ENCODE peak calls at places on chromosomes 1 and 21, in eight cellular contexts. One of them, this sample, is unnamed.

GRCh38 chr1:228544021-228544850 is 57.1 kb downstream of the RNF187 start:
- DNase-seq in mesenchymal stem cell: no peak
- DNase-seq in CD4-positive, alpha-beta memory T cell: no peak
- DNase-seq in PC-9: peak; percentile 91
- DNase-seq in spleen: peak; percentile 22
- DNase-seq in cardiac muscle cell: no peak
- DNase-seq in NT2/D1: no peak
- DNase-seq in OCI-LY7: no peak
- DNase-seq in this sample: no peak

GRCh38 chr1:204110894-204111633 is 38.1 kb downstream of the SOX13 start:
- DNase-seq in cardiac muscle cell: no peak
- DNase-seq in OCI-LY7: no peak
- DNase-seq in CD4-positive, alpha-beta memory T cell: no peak
- DNase-seq in spleen: no peak
- DNase-seq in mesenchymal stem cell: no peak
- DNase-seq in NT2/D1: no peak
- DNase-seq in PC-9: peak; percentile 78
- DNase-seq in this sample: no peak

GRCh38 chr1:18443573-18444520 is 36.9 kb upstream of the KLHDC7A start:
- DNase-seq in CD4-positive, alpha-beta memory T cell: no peak
- DNase-seq in OCI-LY7: no peak
- DNase-seq in mesenchymal stem cell: no peak
- DNase-seq in cardiac muscle cell: no peak
- DNase-seq in spleen: no peak
- DNase-seq in NT2/D1: no peak
- DNase-seq in PC-9: no peak
- DNase-seq in this sample: no peak

GRCh38 chr1:78410643-78411042 is 80.1 kb upstream of the PTGFR start:
- DNase-seq in spleen: no peak
- DNase-seq in NT2/D1: no peak
- DNase-seq in OCI-LY7: no peak
- DNase-seq in CD4-positive, alpha-beta memory T cell: no peak
- DNase-seq in cardiac muscle cell: no peak
- DNase-seq in PC-9: no peak
- DNase-seq in mesenchymal stem cell: no peak
- DNase-seq in this sample: no peak

GRCh38 chr1:58755468-58755872 is 28.4 kb downstream of the JUN start:
- DNase-seq in OCI-LY7: peak; percentile 18
- DNase-seq in NT2/D1: peak; percentile 22
- DNase-seq in spleen: no peak
- DNase-seq in mesenchymal stem cell: peak; percentile 97
- DNase-seq in cardiac muscle cell: no peak
- DNase-seq in PC-9: peak; percentile 90
- DNase-seq in CD4-positive, alpha-beta memory T cell: peak; percentile 22
- DNase-seq in this sample: no peak

GRCh38 chr1:221316491-221317056 is 425.3 kb downstream of the DUSP10 start:
- DNase-seq in CD4-positive, alpha-beta memory T cell: no peak
- DNase-seq in OCI-LY7: no peak
- DNase-seq in cardiac muscle cell: no peak
- DNase-seq in NT2/D1: no peak
- DNase-seq in spleen: no peak
- DNase-seq in PC-9: no peak
- DNase-seq in mesenchymal stem cell: peak; percentile 40
- DNase-seq in this sample: no peak

GRCh38 chr1:156476501-156477298 is 23.9 kb downstream of the MEF2D start:
- DNase-seq in NT2/D1: no peak
- DNase-seq in OCI-LY7: no peak
- DNase-seq in PC-9: peak; percentile 23
- DNase-seq in cardiac muscle cell: no peak
- DNase-seq in mesenchymal stem cell: peak; percentile 66
- DNase-seq in CD4-positive, alpha-beta memory T cell: no peak
- DNase-seq in spleen: no peak
- DNase-seq in this sample: no peak

GRCh38 chr1:76140227-76140626 is 65.7 kb downstream of the ST6GALNAC3 start:
- DNase-seq in PC-9: no peak
- DNase-seq in mesenchymal stem cell: no peak
- DNase-seq in spleen: no peak
- DNase-seq in cardiac muscle cell: no peak
- DNase-seq in NT2/D1: no peak
- DNase-seq in CD4-positive, alpha-beta memory T cell: no peak
- DNase-seq in OCI-LY7: no peak
- DNase-seq in this sample: no peak

GRCh38 chr1:239833709-239834108 is 258.0 kb upstream of the FMN2 start:
- DNase-seq in OCI-LY7: no peak
- DNase-seq in mesenchymal stem cell: no peak
- DNase-seq in cardiac muscle cell: no peak
- DNase-seq in PC-9: no peak
- DNase-seq in NT2/D1: no peak
- DNase-seq in spleen: no peak
- DNase-seq in CD4-positive, alpha-beta memory T cell: no peak
- DNase-seq in this sample: no peak

GRCh38 chr1:183733610-183734219 is 71.2 kb upstream of the RGL1 start:
- DNase-seq in CD4-positive, alpha-beta memory T cell: no peak
- DNase-seq in spleen: no peak
- DNase-seq in OCI-LY7: no peak
- DNase-seq in NT2/D1: no peak
- DNase-seq in mesenchymal stem cell: peak; percentile 24
- DNase-seq in cardiac muscle cell: peak; percentile 55
- DNase-seq in PC-9: no peak
- DNase-seq in this sample: no peak

GRCh38 chr21:7947422-7947821 is 2574.0 kb upstream of the TPTE start:
- DNase-seq in mesenchymal stem cell: no peak
- DNase-seq in spleen: no peak
- DNase-seq in cardiac muscle cell: no peak
- DNase-seq in PC-9: no peak
- DNase-seq in NT2/D1: no peak
- DNase-seq in CD4-positive, alpha-beta memory T cell: no peak
- DNase-seq in OCI-LY7: no peak
- DNase-seq in this sample: no peak

GRCh38 chr21:7953058-7953457 is 2568.3 kb upstream of the TPTE start:
- DNase-seq in OCI-LY7: no peak
- DNase-seq in CD4-positive, alpha-beta memory T cell: no peak
- DNase-seq in spleen: no peak
- DNase-seq in cardiac muscle cell: no peak
- DNase-seq in PC-9: no peak
- DNase-seq in mesenchymal stem cell: no peak
- DNase-seq in NT2/D1: no peak
- DNase-seq in this sample: no peak

GRCh38 chr21:7952648-7953047 is 2568.7 kb upstream of the TPTE start:
- DNase-seq in mesenchymal stem cell: no peak
- DNase-seq in PC-9: no peak
- DNase-seq in CD4-positive, alpha-beta memory T cell: no peak
- DNase-seq in OCI-LY7: no peak
- DNase-seq in NT2/D1: no peak
- DNase-seq in spleen: no peak
- DNase-seq in cardiac muscle cell: no peak
- DNase-seq in this sample: no peak

GRCh38 chr21:7957713-7958064 is 2563.7 kb upstream of the TPTE start:
- DNase-seq in NT2/D1: no peak
- DNase-seq in CD4-positive, alpha-beta memory T cell: no peak
- DNase-seq in OCI-LY7: no peak
- DNase-seq in cardiac muscle cell: no peak
- DNase-seq in PC-9: no peak
- DNase-seq in spleen: no peak
- DNase-seq in mesenchymal stem cell: no peak
- DNase-seq in this sample: no peak

DNA sequence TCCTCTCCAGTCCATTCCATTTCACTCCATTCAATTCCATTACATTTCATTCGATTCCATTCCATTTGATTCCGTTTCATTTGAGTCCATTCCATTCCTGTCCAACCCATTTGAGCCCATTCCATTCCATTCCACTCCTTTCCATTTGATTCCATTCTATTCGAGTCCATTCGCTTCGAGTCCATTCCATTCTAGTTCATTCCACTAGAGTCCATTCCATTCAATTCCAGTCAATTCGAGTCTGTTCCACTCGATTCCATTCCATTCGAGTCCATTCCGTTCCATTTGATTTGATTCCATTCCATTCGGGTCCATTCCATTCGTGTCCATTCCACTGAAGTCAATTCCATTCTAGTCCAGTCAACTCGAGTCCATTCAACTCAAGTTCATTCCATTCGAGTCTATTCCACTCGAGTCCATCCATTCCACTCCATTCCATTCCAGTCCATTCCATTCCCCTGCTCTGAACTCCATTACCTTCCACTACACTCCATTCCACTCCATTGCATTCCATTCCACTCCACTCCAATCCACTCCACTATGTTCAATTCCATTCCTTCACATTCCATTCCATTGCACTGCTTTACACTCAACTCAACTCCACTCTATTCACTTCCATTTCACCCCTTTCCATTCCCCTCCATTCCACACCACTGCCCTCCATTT is 2569.4 kb upstream of the TPTE start:
- DNase-seq in PC-9: no peak
- DNase-seq in NT2/D1: no peak
- DNase-seq in mesenchymal stem cell: no peak
- DNase-seq in cardiac muscle cell: no peak
- DNase-seq in CD4-positive, alpha-beta memory T cell: no peak
- DNase-seq in spleen: no peak
- DNase-seq in OCI-LY7: no peak
- DNase-seq in this sample: no peak
- H3K9me3 ChIP-seq in PC-9: peaks cover 60% of the 10 kb centered on the region
- H3K9me3 ChIP-seq in NT2/D1: peaks cover 4% of the 10 kb centered on the region
- H3K9me3 ChIP-seq in mesenchymal stem cell: peaks cover 100% of the 10 kb centered on the region
- H3K9me3 ChIP-seq in cardiac muscle cell: peaks cover 77% of the 10 kb centered on the region
- H3K9me3 ChIP-seq in CD4-positive, alpha-beta memory T cell: peaks cover 28% of the 10 kb centered on the region
- H3K9me3 ChIP-seq in spleen: no peaks in the 10 kb centered on the region
- H3K9me3 ChIP-seq in OCI-LY7: peaks cover 91% of the 10 kb centered on the region
- H3K9me3 ChIP-seq in this sample: peaks cover 65% of the 10 kb centered on the region

DNA sequence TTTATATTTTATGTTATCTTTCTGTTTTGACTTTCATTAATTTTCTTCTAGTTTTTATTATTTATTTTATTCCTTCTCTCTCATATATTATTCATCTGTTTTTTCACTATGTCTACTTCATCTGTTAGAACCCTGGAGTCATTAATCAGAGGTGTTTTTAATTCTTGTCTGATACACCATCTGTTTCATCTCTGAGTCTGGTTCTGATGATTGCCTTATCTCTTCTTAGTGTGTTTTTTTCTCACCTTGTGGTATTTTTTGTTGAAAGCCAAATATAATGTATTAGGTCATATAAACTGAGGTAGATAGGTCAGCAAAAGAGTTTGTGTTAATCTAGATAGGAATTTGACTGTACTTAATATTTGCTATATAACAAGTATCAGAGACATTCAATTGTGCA is 1005.7 kb upstream of the NCAM2 start:
- DNase-seq in NT2/D1: no peak
- DNase-seq in cardiac muscle cell: no peak
- DNase-seq in mesenchymal stem cell: no peak
- DNase-seq in CD4-positive, alpha-beta memory T cell: no peak
- DNase-seq in spleen: no peak
- DNase-seq in PC-9: no peak
- DNase-seq in OCI-LY7: no peak
- DNase-seq in this sample: no peak
- H3K9me3 ChIP-seq in NT2/D1: peaks cover 13% of the 10 kb centered on the region
- H3K9me3 ChIP-seq in cardiac muscle cell: no peaks in the 10 kb centered on the region
- H3K9me3 ChIP-seq in mesenchymal stem cell: peaks cover 18% of the 10 kb centered on the region
- H3K9me3 ChIP-seq in CD4-positive, alpha-beta memory T cell: no peaks in the 10 kb centered on the region
- H3K9me3 ChIP-seq in spleen: peaks cover 13% of the 10 kb centered on the region
- H3K9me3 ChIP-seq in PC-9: no peaks in the 10 kb centered on the region
- H3K9me3 ChIP-seq in OCI-LY7: peaks cover 21% of the 10 kb centered on the region
- H3K9me3 ChIP-seq in this sample: no peaks in the 10 kb centered on the region

GRCh38 chr1:2289607-2290006 is 61.5 kb downstream of the SKI start:
- DNase-seq in NT2/D1: no peak
- DNase-seq in spleen: no peak
- DNase-seq in OCI-LY7: no peak
- DNase-seq in mesenchymal stem cell: no peak
- DNase-seq in cardiac muscle cell: no peak
- DNase-seq in CD4-positive, alpha-beta memory T cell: no peak
- DNase-seq in PC-9: no peak
- DNase-seq in this sample: no peak

GRCh38 chr1:2286923-2287322 is 58.8 kb downstream of the SKI start:
- DNase-seq in OCI-LY7: no peak
- DNase-seq in spleen: no peak
- DNase-seq in cardiac muscle cell: no peak
- DNase-seq in NT2/D1: no peak
- DNase-seq in PC-9: no peak
- DNase-seq in CD4-positive, alpha-beta memory T cell: no peak
- DNase-seq in mesenchymal stem cell: no peak
- DNase-seq in this sample: no peak

GRCh38 chr1:2287649-2288048 is 59.5 kb downstream of the SKI start:
- DNase-seq in mesenchymal stem cell: no peak
- DNase-seq in spleen: no peak
- DNase-seq in cardiac muscle cell: no peak
- DNase-seq in OCI-LY7: no peak
- DNase-seq in NT2/D1: no peak
- DNase-seq in PC-9: no peak
- DNase-seq in CD4-positive, alpha-beta memory T cell: no peak
- DNase-seq in this sample: no peak

GRCh38 chr1:2288816-2289536 is 60.9 kb downstream of the SKI start:
- DNase-seq in mesenchymal stem cell: no peak
- DNase-seq in CD4-positive, alpha-beta memory T cell: no peak
- DNase-seq in cardiac muscle cell: no peak
- DNase-seq in OCI-LY7: no peak
- DNase-seq in NT2/D1: no peak
- DNase-seq in spleen: no peak
- DNase-seq in PC-9: no peak
- DNase-seq in this sample: no peak

GRCh38 chr1:2288308-2288707 is 60.2 kb downstream of the SKI start:
- DNase-seq in PC-9: no peak
- DNase-seq in CD4-positive, alpha-beta memory T cell: peak; percentile 24
- DNase-seq in mesenchymal stem cell: no peak
- DNase-seq in OCI-LY7: no peak
- DNase-seq in NT2/D1: no peak
- DNase-seq in spleen: no peak
- DNase-seq in cardiac muscle cell: no peak
- DNase-seq in this sample: no peak
- H3K9me3 ChIP-seq in PC-9: no peaks in the 10 kb centered on the region
- H3K9me3 ChIP-seq in CD4-positive, alpha-beta memory T cell: no peaks in the 10 kb centered on the region
- H3K9me3 ChIP-seq in mesenchymal stem cell: no peaks in the 10 kb centered on the region
- H3K9me3 ChIP-seq in OCI-LY7: no peaks in the 10 kb centered on the region
- H3K9me3 ChIP-seq in NT2/D1: no peaks in the 10 kb centered on the region
- H3K9me3 ChIP-seq in spleen: no peaks in the 10 kb centered on the region
- H3K9me3 ChIP-seq in cardiac muscle cell: no peaks in the 10 kb centered on the region
- H3K9me3 ChIP-seq in this sample: no peaks in the 10 kb centered on the region

DNA sequence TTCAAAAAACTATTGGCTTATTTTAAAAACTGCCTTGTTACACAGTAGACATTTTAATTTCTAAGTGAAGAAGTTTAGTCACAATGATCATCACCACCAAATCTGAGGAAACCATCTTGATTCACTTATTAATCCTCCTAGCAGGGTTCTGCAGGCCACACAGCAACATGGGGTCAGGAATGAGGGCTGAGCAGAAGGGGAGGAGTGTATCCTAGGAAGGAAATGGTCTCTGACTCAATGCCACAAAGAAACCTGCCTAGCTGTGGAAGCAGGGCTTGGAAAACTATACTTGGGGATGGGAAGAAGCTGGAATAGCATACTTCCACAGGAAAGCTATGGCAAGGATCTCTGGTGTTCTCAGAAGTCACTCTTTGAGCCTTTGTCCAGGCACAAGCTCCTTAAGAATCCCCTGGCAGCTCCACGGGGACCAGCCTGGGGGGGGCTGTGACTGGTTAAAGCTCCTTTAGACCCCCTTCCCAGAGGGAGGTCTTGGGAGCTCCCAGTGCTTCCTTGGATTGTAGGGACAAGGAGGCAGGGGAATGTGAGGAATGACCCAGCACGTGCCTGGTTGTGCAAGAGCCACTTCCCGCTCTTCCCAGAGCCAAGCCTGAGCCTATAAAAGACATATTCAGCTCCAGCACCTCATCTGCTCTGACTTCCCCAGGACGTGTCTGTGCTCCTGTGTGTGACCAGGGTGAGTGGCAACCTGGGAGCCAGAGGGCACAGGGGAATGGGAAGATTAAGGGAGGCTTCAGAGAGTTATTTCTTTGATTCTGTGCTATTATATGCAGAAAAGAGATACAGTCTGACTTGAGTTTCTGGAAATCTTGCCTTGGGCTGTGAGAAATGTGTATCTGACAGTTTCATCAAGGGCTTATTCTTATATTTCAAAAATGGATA is at the start of gene LCE2A:
- DNase-seq in spleen: no peak
- DNase-seq in CD4-positive, alpha-beta memory T cell: no peak
- DNase-seq in cardiac muscle cell: no peak
- DNase-seq in PC-9: no peak
- DNase-seq in NT2/D1: no peak
- DNase-seq in OCI-LY7: no peak
- DNase-seq in mesenchymal stem cell: no peak
- DNase-seq in this sample: no peak
- H3K9me3 ChIP-seq in spleen: no peaks in the 10 kb centered on the region
- H3K9me3 ChIP-seq in CD4-positive, alpha-beta memory T cell: no peaks in the 10 kb centered on the region
- H3K9me3 ChIP-seq in cardiac muscle cell: no peaks in the 10 kb centered on the region
- H3K9me3 ChIP-seq in PC-9: no peaks in the 10 kb centered on the region
- H3K9me3 ChIP-seq in NT2/D1: no peaks in the 10 kb centered on the region
- H3K9me3 ChIP-seq in OCI-LY7: no peaks in the 10 kb centered on the region
- H3K9me3 ChIP-seq in mesenchymal stem cell: no peaks in the 10 kb centered on the region
- H3K9me3 ChIP-seq in this sample: no peaks in the 10 kb centered on the region

This sample was measured in T-helper 17 cell.